ENCODE peak calls at places on chromosomes 16 and 17, in six cellular contexts. One of them, this sample, is unnamed.

GRCh38 chr17:76515291-76515949 is 14.2 kb upstream of the RHBDF2 start:
- DNase-seq in stimulated activated CD4-positive, alpha-beta T cell treated with anti-CD3 and anti-CD28 coated beads, Interleukin-4, amount 100 ng/mL, for 24 hours: peak; percentile 86
- DNase-seq in C1 segment of cervical spinal cord: peak; percentile 52
- DNase-seq in hypothalamus: no peak
- DNase-seq in GM12865: peak; percentile 91
- DNase-seq in choroid plexus epithelial cell: peak; percentile 73
- DNase-seq in this sample: peak; percentile 73

GRCh38 chr17:40551874-40552768 is 13.2 kb downstream of the CCR7 start:
- DNase-seq in stimulated activated CD4-positive, alpha-beta T cell treated with anti-CD3 and anti-CD28 coated beads, Interleukin-4, amount 100 ng/mL, for 24 hours: peak; percentile 11
- DNase-seq in C1 segment of cervical spinal cord: no peak
- DNase-seq in hypothalamus: peak; percentile 25
- DNase-seq in GM12865: peak; percentile 43
- DNase-seq in choroid plexus epithelial cell: peak; percentile 99
- DNase-seq in this sample: no peak

GRCh38 chr16:64250866-64251265 is 871.0 kb downstream of the CDH11 start:
- DNase-seq in stimulated activated CD4-positive, alpha-beta T cell treated with anti-CD3 and anti-CD28 coated beads, Interleukin-4, amount 100 ng/mL, for 24 hours: no peak
- DNase-seq in C1 segment of cervical spinal cord: no peak
- DNase-seq in hypothalamus: no peak
- DNase-seq in GM12865: no peak
- DNase-seq in choroid plexus epithelial cell: peak; percentile 39
- DNase-seq in this sample: no peak

GRCh38 chr17:9072626-9073339 is 51.5 kb downstream of the NTN1 start:
- DNase-seq in stimulated activated CD4-positive, alpha-beta T cell treated with anti-CD3 and anti-CD28 coated beads, Interleukin-4, amount 100 ng/mL, for 24 hours: no peak
- DNase-seq in C1 segment of cervical spinal cord: no peak
- DNase-seq in hypothalamus: peak; percentile 6
- DNase-seq in GM12865: no peak
- DNase-seq in choroid plexus epithelial cell: no peak
- DNase-seq in this sample: peak; percentile 69

GRCh38 chr16:50559804-50560514 is 11.8 kb downstream of the NKD1 start:
- DNase-seq in stimulated activated CD4-positive, alpha-beta T cell treated with anti-CD3 and anti-CD28 coated beads, Interleukin-4, amount 100 ng/mL, for 24 hours: no peak
- DNase-seq in C1 segment of cervical spinal cord: no peak
- DNase-seq in hypothalamus: peak; percentile 13
- DNase-seq in GM12865: no peak
- DNase-seq in choroid plexus epithelial cell: no peak
- DNase-seq in this sample: no peak

GRCh38 chr16:383326-384020 is 1.7 kb upstream of the PGAP6 start:
- DNase-seq in stimulated activated CD4-positive, alpha-beta T cell treated with anti-CD3 and anti-CD28 coated beads, Interleukin-4, amount 100 ng/mL, for 24 hours: peak; percentile 52
- DNase-seq in C1 segment of cervical spinal cord: no peak
- DNase-seq in hypothalamus: no peak
- DNase-seq in GM12865: peak; percentile 85
- DNase-seq in choroid plexus epithelial cell: no peak
- DNase-seq in this sample: peak; percentile 65

GRCh38 chr17:10177921-10178788 is 20.3 kb downstream of the GAS7 start:
- DNase-seq in stimulated activated CD4-positive, alpha-beta T cell treated with anti-CD3 and anti-CD28 coated beads, Interleukin-4, amount 100 ng/mL, for 24 hours: no peak
- DNase-seq in C1 segment of cervical spinal cord: peak; percentile 35
- DNase-seq in hypothalamus: peak; percentile 15
- DNase-seq in GM12865: no peak
- DNase-seq in choroid plexus epithelial cell: peak; percentile 38
- DNase-seq in this sample: no peak

GRCh38 chr16:12516621-12517309 is 286.9 kb downstream of the CPPED1 start:
- DNase-seq in stimulated activated CD4-positive, alpha-beta T cell treated with anti-CD3 and anti-CD28 coated beads, Interleukin-4, amount 100 ng/mL, for 24 hours: no peak
- DNase-seq in C1 segment of cervical spinal cord: no peak
- DNase-seq in hypothalamus: no peak
- DNase-seq in GM12865: no peak
- DNase-seq in choroid plexus epithelial cell: no peak
- DNase-seq in this sample: no peak

GRCh38 chr17:3558603-3559269 is 1.1 kb upstream of the TRPV3 start:
- DNase-seq in stimulated activated CD4-positive, alpha-beta T cell treated with anti-CD3 and anti-CD28 coated beads, Interleukin-4, amount 100 ng/mL, for 24 hours: peak; percentile 42
- DNase-seq in C1 segment of cervical spinal cord: no peak
- DNase-seq in hypothalamus: no peak
- DNase-seq in GM12865: peak; percentile 97
- DNase-seq in choroid plexus epithelial cell: peak; percentile 61
- DNase-seq in this sample: no peak

GRCh38 chr17:64984776-64985521 is 65.7 kb upstream of the LRRC37A3 start:
- DNase-seq in stimulated activated CD4-positive, alpha-beta T cell treated with anti-CD3 and anti-CD28 coated beads, Interleukin-4, amount 100 ng/mL, for 24 hours: peak; percentile 59
- DNase-seq in C1 segment of cervical spinal cord: no peak
- DNase-seq in hypothalamus: no peak
- DNase-seq in GM12865: peak; percentile 68
- DNase-seq in choroid plexus epithelial cell: no peak
- DNase-seq in this sample: peak; percentile 16

GRCh38 chr17:43171761-43172487 is 910 bp downstream of the NBR1 start:
- DNase-seq in stimulated activated CD4-positive, alpha-beta T cell treated with anti-CD3 and anti-CD28 coated beads, Interleukin-4, amount 100 ng/mL, for 24 hours: peak; percentile 6
- DNase-seq in C1 segment of cervical spinal cord: peak; percentile 14
- DNase-seq in hypothalamus: no peak
- DNase-seq in GM12865: peak; percentile 24
- DNase-seq in choroid plexus epithelial cell: peak; percentile 94
- DNase-seq in this sample: peak; percentile 52

GRCh38 chr17:79936661-79937434 is 97.6 kb upstream of the CBX4 start:
- DNase-seq in stimulated activated CD4-positive, alpha-beta T cell treated with anti-CD3 and anti-CD28 coated beads, Interleukin-4, amount 100 ng/mL, for 24 hours: no peak
- DNase-seq in C1 segment of cervical spinal cord: no peak
- DNase-seq in hypothalamus: no peak
- DNase-seq in GM12865: peak; percentile 29
- DNase-seq in choroid plexus epithelial cell: no peak
- DNase-seq in this sample: no peak

GRCh38 chr16:12057276-12057675 is 80.7 kb downstream of the SNX29 start:
- DNase-seq in stimulated activated CD4-positive, alpha-beta T cell treated with anti-CD3 and anti-CD28 coated beads, Interleukin-4, amount 100 ng/mL, for 24 hours: no peak
- DNase-seq in C1 segment of cervical spinal cord: peak; percentile 27
- DNase-seq in hypothalamus: peak; percentile 17
- DNase-seq in GM12865: no peak
- DNase-seq in choroid plexus epithelial cell: peak; percentile 70
- DNase-seq in this sample: no peak